ENCODE peak calls at places on chromosome 22, in four cellular contexts. One of them, this sample, is unnamed.

GRCh38 chr22:35638408-35638807 is 9.8 kb upstream of the APOL6 start:
- DNase-seq in T1000: no peak
- DNase-seq in GM13977: no peak
- DNase-seq in EL: peak; percentile 85
- DNase-seq in this sample: no peak

GRCh38 chr22:44730034-44730433 is 22.3 kb upstream of the ARHGAP8 start:
- DNase-seq in EL: no peak
- DNase-seq in GM13977: no peak
- DNase-seq in T1000: no peak
- DNase-seq in this sample: no peak

GRCh38 chr22:22228921-22229320 is 15.7 kb upstream of the VPREB1 start:
- DNase-seq in GM13977: no peak
- DNase-seq in T1000: no peak
- DNase-seq in EL: no peak
- DNase-seq in this sample: no peak

GRCh38 chr22:35564975-35565867 is 24.6 kb downstream of the RASD2 start:
- DNase-seq in EL: no peak
- DNase-seq in GM13977: no peak
- DNase-seq in T1000: no peak
- DNase-seq in this sample: no peak

GRCh38 chr22:22913989-22914388 is 26.4 kb downstream of the IGLL5 start:
- DNase-seq in EL: no peak
- DNase-seq in T1000: no peak
- DNase-seq in GM13977: no peak
- DNase-seq in this sample: no peak

GRCh38 chr22:49306632-49306975 is 521.1 kb downstream of the BRD1 start:
- DNase-seq in T1000: no peak
- DNase-seq in GM13977: no peak
- DNase-seq in EL: no peak
- DNase-seq in this sample: no peak

GRCh38 chr22:24053481-24054226 is 42.5 kb downstream of the CABIN1 start:
- DNase-seq in EL: peak; percentile 49
- DNase-seq in T1000: no peak
- DNase-seq in GM13977: no peak
- DNase-seq in this sample: no peak

GRCh38 chr22:49642741-49643140 is 184.9 kb downstream of the BRD1 start:
- DNase-seq in T1000: no peak
- DNase-seq in EL: no peak
- DNase-seq in GM13977: no peak
- DNase-seq in this sample: no peak

GRCh38 chr22:42171946-42172345 is 41.3 kb upstream of the CYP2D6 start:
- DNase-seq in GM13977: no peak
- DNase-seq in T1000: no peak
- DNase-seq in EL: no peak
- DNase-seq in this sample: no peak

GRCh38 chr22:19959043-19959586 is 17.5 kb upstream of the TXNRD2 start:
- DNase-seq in T1000: no peak
- DNase-seq in EL: no peak
- DNase-seq in GM13977: no peak
- DNase-seq in this sample: no peak

GRCh38 chr22:43118953-43119458 is 8.5 kb downstream of the BIK start:
- DNase-seq in T1000: no peak
- DNase-seq in GM13977: peak; percentile 64
- DNase-seq in EL: no peak
- DNase-seq in this sample: no peak

GRCh38 chr22:44932493-44932892 is 77.3 kb downstream of the PHF21B start:
- DNase-seq in EL: no peak
- DNase-seq in T1000: no peak
- DNase-seq in GM13977: no peak
- DNase-seq in this sample: no peak

GRCh38 chr22:44890416-44891292 is 119.2 kb downstream of the PHF21B start:
- DNase-seq in GM13977: no peak
- DNase-seq in EL: no peak
- DNase-seq in T1000: no peak
- DNase-seq in this sample: no peak

GRCh38 chr22:29313126-29314071 is 2.1 kb downstream of the RASL10A start:
- DNase-seq in GM13977: peak; percentile 79
- DNase-seq in EL: no peak
- DNase-seq in T1000: no peak
- DNase-seq in this sample: no peak

GRCh38 chr22:43889366-43890253 is 2.2 kb downstream of the PNPLA5 start:
- DNase-seq in GM13977: no peak
- DNase-seq in T1000: no peak
- DNase-seq in EL: peak; percentile 36
- DNase-seq in this sample: no peak

GRCh38 chr22:42072606-42073330 is 1.3 kb upstream of the PHETA2 start:
- DNase-seq in T1000: no peak
- DNase-seq in GM13977: no peak
- DNase-seq in EL: no peak
- DNase-seq in this sample: no peak

GRCh38 chr22:36022697-36023096 is 5.9 kb downstream of the RBFOX2 start:
- DNase-seq in EL: no peak
- DNase-seq in T1000: no peak
- DNase-seq in GM13977: no peak
- DNase-seq in this sample: no peak

GRCh38 chr22:19984201-19984753 is 32.3 kb downstream of the ARVCF start:
- DNase-seq in GM13977: no peak
- DNase-seq in T1000: peak; percentile 67
- DNase-seq in EL: peak; percentile 85
- DNase-seq in this sample: peak; percentile 40

GRCh38 chr22:45823331-45823730 is 151.7 kb downstream of the ATXN10 start:
- DNase-seq in GM13977: no peak
- DNase-seq in EL: no peak
- DNase-seq in T1000: no peak
- DNase-seq in this sample: no peak

GRCh38 chr22:32622004-32622761 is 147.6 kb downstream of the FBXO7 start:
- DNase-seq in GM13977: no peak
- DNase-seq in EL: peak; percentile 90
- DNase-seq in T1000: no peak
- DNase-seq in this sample: peak; percentile 53

GRCh38 chr22:17396531-17396930 is 27.3 kb downstream of the CECR2 start:
- DNase-seq in EL: no peak
- DNase-seq in GM13977: no peak
- DNase-seq in T1000: no peak
- DNase-seq in this sample: no peak